ENCODE peak calls at places on chromosomes 6 and 20, in seven cellular contexts. Y is right lobe of liver, L is uterus, U is IMR-90, B is breast epithelium, Z is gastrocnemius medialis, V is stomach. F is an unnamed sample. For H3K4me1, the result is how much of the 10 kb centered on the place peaks cover.

GRCh38 chr6:46130665-46131064 is 876 bp downstream of the ENPP4 start:
- DNase-seq in V (no peak), Z (no peak), U (no peak), L (no peak), Y (no peak), B (no peak), F (no peak)

GRCh38 chr20:17969884-17970409 is 1.1 kb downstream of the MGME1 start:
- DNase-seq in B (peak), U (peak), L (no peak), Y (peak), Z (no peak), V (no peak), F (peak)

GRCh38 chr6:143877584-143878271 is 13.5 kb downstream of the ZC2HC1B start:
- DNase-seq in Z (no peak), B (no peak), Y (no peak), L (no peak), U (no peak), V (no peak), F (no peak)

GRCh38 chr6:108555399-108556052 is 5.2 kb upstream of the FOXO3 start:
- DNase-seq in Z (peak), B (peak), L (no peak), Y (peak), V (no peak), U (no peak), F (no peak)

GRCh38 chr6:116405147-116405546 is 34.4 kb downstream of the DSE start:
- DNase-seq in Y (no peak), B (no peak), Z (no peak), U (peak), L (peak), V (no peak), F (no peak)

GRCh38 chr20:10306440-10307358 is 88.1 kb downstream of the SNAP25 start:
- DNase-seq in Y (no peak), U (peak), Z (no peak), L (no peak), V (no peak), B (no peak), F (no peak)

GRCh38 chr6:2749972-2750600 is 636 bp downstream of the MYLK4 start:
- DNase-seq in B (no peak), V (peak), L (peak), Y (peak), Z (no peak), U (peak), F (peak)

GRCh38 chr20:44537993-44538392 is 16.1 kb upstream of the SERINC3 start:
- DNase-seq in U (peak), Z (no peak), B (no peak), L (no peak), Y (no peak), V (no peak), F (no peak)

GRCh38 chr6:43171284-43172126 is 436 bp downstream of the SRF start:
- DNase-seq in Y (no peak), B (no peak), U (no peak), Z (no peak), L (no peak), V (no peak), F (peak)

GRCh38 chr6:30810813-30811329 is 66.5 kb upstream of the IER3 start:
- DNase-seq in L (no peak), Y (no peak), V (peak), Z (no peak), B (peak), U (no peak), F (no peak)

GRCh38 chr6:167574431-167575097 is 249.7 kb downstream of the TTLL2 start:
- DNase-seq in B (peak), Y (no peak), U (no peak), L (no peak), V (no peak), Z (peak), F (no peak)

GRCh38 chr6:109349419-109349987 is 32.8 kb downstream of the CD164 start:
- DNase-seq in B (no peak), L (no peak), V (peak), Y (peak), Z (no peak), U (peak), F (peak)

GRCh38 chr6:81694214-81694613 is 58.3 kb downstream of the TENT5A start:
- DNase-seq in B (no peak), Z (no peak), L (no peak), U (no peak), V (no peak), Y (no peak), F (no peak)

GRCh38 chr6:132598473-132598872 is 8.9 kb upstream of the TAAR5 start:
- DNase-seq in Y (peak), U (no peak), L (no peak), Z (no peak), B (no peak), V (no peak), F (no peak)

GRCh38 chr6:128422200-128422599 is 98.2 kb downstream of the PTPRK start:
- DNase-seq in L (no peak), V (no peak), Z (no peak), B (no peak), U (no peak), Y (no peak), F (no peak)

GRCh38 chr20:7031222-7031621 is 263.7 kb downstream of the BMP2 start:
- DNase-seq in B (no peak), L (no peak), Z (no peak), V (no peak), Y (no peak), U (no peak), F (no peak)

GRCh38 chr20:40265872-40266533 is 423.0 kb downstream of the MAFB start:
- DNase-seq in Z (no peak), V (peak), Y (no peak), L (no peak), U (no peak), B (no peak), F (peak)

GRCh38 chr6:75268121-75268987 is 16.2 kb downstream of the TMEM30A start:
- DNase-seq in Z (no peak), L (no peak), B (no peak), Y (no peak), U (peak), V (no peak), F (no peak)

GRCh38 chr20:3843490-3843889 is 3.1 kb upstream of the MAVS start:
- DNase-seq in U (peak), Y (no peak), L (no peak), Z (no peak), B (no peak), V (no peak), F (no peak)
- H3K27ac ChIP-seq in U (peak), Y (no peak), L (no peak), Z (no peak), B (no peak), V (no peak), F (no peak)

GRCh38 chr6:18387061-18387721 is at the start of gene RNF144B:
- DNase-seq in U (peak), V (peak), Z (peak), Y (peak), B (peak), L (peak), F (peak)
- TF ChIP-seq POLR2A in U (no peak), V (no peak), Z (peak), Y (peak), B (peak), L (peak), F (peak)

GRCh38 chr6:111230351-111231077 is 143.2 kb downstream of the SLC16A10 start:
- DNase-seq in B (no peak), Y (no peak), L (no peak), Z (no peak), V (no peak), U (peak), F (no peak)
- H3K4me1 ChIP-seq in B (under half), Y (under half), L (under half), Z (under half), V (under half), U (under half), F (under half)

GRCh38 chr6:155314773-155315515 is 660 bp upstream of the TFB1M start:
- DNase-seq in L (peak), V (peak), Y (peak), U (peak), Z (peak), B (peak), F (peak)
- H3K27ac ChIP-seq in L (peak), V (peak), Y (peak), U (peak), Z (peak), B (peak), F (peak)

GRCh38 chr6:105458552-105458951 is 55.7 kb upstream of the PREP start:
- DNase-seq in U (no peak), L (no peak), Z (no peak), V (no peak), B (no peak), Y (no peak), F (no peak)

GRCh38 chr6:105459884-105460283 is 57.0 kb upstream of the PREP start:
- DNase-seq in Y (no peak), L (no peak), Z (no peak), U (peak), B (no peak), V (no peak), F (no peak)

GRCh38 chr6:105460860-105461259 is 58.0 kb upstream of the PREP start:
- DNase-seq in V (no peak), U (no peak), B (no peak), Y (no peak), L (no peak), Z (no peak), F (no peak)

GRCh38 chr6:105458061-105458460 is 55.2 kb upstream of the PREP start:
- DNase-seq in Z (no peak), V (no peak), L (no peak), U (no peak), Y (no peak), B (no peak), F (no peak)

DNA sequence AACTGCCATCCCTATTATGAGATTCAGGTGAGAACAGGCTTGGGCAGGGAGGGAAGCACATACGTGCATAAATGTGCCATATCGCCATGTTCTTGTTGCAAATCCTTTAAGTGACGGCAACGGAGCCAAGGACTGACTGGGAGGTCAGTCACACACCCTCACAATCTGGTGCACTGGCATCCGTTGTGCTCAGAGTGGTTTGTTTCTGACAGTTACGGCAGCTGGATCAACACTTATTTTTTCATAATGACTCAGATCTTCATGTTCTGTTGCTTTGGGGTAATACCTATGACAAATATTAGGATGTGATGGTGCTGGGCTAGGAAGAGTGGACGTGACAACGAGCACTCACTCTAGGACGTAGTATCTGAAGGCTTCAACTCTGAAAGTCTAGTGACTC is 56.2 kb upstream of the PREP start:
- DNase-seq in Y (no peak), B (no peak), U (no peak), L (no peak), Z (no peak), V (no peak), F (no peak)
- TF ChIP-seq POLR2A in Y (no peak), B (no peak), U (no peak), L (no peak), Z (no peak), V (no peak), F (no peak)

DNA sequence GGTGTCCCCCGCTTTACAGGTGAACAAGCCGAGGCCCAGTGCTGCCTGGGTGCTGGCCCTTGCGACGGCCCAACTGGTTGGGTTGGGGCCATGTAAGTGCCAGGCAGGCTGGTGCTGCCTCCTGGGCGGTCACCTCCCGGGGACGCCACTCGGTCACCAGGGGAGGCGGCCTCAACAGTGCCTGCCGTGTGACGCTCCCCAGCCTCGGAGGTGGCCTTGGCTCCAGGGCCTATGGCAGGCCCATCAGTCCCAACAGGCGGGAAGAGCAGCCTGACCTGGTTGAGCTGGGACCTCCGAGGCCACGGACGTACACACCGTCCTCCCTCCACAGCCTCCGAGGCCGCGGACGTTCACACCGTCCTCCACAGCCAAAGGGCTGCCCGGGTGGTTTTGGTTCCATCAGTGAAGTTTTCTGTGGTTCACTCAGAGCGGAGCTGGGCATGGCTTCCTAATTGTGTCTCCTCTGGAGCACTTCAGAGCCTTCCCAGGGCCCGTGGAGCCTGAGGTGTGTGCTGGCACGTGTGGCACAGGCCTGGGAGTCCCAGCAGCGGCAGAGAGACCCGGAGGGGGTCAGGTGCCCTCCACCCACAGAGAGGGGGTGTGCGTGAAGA is 19.3 kb upstream of the SLCO4A1 start:
- DNase-seq in V (no peak), B (no peak), U (no peak), L (no peak), Z (no peak), Y (no peak), F (no peak)
- H3K4me1 ChIP-seq in V (under half), B (under half), U (under half), L (under half), Z (under half), Y (under half), F (under half)

DNA sequence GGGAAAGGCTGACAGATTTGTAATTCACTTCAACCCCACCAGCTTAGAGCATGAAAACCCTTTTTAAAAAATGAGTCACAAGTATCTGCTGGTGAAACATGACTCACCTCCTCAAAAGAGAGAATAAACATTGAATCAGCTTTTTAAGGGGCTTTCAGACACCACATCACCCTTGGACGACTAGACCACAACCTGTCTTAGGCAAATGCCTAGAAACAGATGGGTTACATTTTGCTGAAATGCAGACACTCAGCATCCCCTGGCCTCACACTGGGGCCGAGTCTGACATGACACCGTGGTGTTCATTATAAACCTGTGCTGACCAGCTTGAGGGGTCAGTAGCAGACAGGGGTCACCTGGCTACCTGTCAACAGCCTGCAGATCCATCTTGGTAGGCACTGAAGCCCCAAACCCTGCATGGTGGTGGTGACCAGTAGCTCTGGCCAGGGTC is 175.3 kb upstream of the CST7 start:
- DNase-seq in B (no peak), Z (no peak), V (peak), L (no peak), Y (no peak), U (peak), F (no peak)
- H3K27ac ChIP-seq in B (no peak), Z (no peak), V (no peak), L (no peak), Y (no peak), U (no peak), F (no peak)

GRCh38 chr6:3848925-3849605 is at the start of gene FAM50B:
- DNase-seq in Y (peak), V (peak), U (peak), L (peak), B (peak), Z (peak), F (peak)
- TF ChIP-seq POLR2A in Y (peak), V (no peak), U (no peak), L (no peak), B (no peak), Z (peak), F (peak)